ENCODE peak calls at places on chromosomes 4 and X, in ten cellular contexts. N is heart left ventricle, H is right cardiac atrium, S is OCI-LY7, F is GM23248, V is right lobe of liver, R is A673, Z is Peyer's patch, J is neural progenitor cell, Q is coronary artery. U is an unnamed sample.

GRCh38 chr4:106627071-106627470 is 258.5 kb upstream of the GIMD1 start:
- DNase-seq in N (no peak), H (no peak), S (no peak), F (peak; percentile 48), V (no peak), R (no peak), Z (no peak), J (no peak), Q (no peak), U (no peak)

GRCh38 chr4:16111533-16111932 is 27.7 kb upstream of the PROM1 start:
- DNase-seq in N (no peak), H (no peak), S (no peak), F (no peak), V (no peak), R (no peak), Z (no peak), J (no peak), Q (no peak), U (no peak)

GRCh38 chr4:16264798-16265197 is 38.5 kb upstream of the TAPT1 start:
- DNase-seq in N (no peak), H (no peak), S (peak; percentile 76), F (peak; percentile 73), V (no peak), R (peak; percentile 67), Z (no peak), J (peak; percentile 25), Q (no peak), U (no peak)

GRCh38 chrX:115948018-115948923 is 222.3 kb upstream of the AGTR2 start:
- DNase-seq in N (no peak), H (no peak), S (no peak), F (no peak), V (no peak), R (no peak), Z (no peak), J (peak; percentile 6), Q (no peak), U (no peak)

GRCh38 chr4:123593655-123594054 is 197.1 kb downstream of the SPRY1 start:
- DNase-seq in N (no peak), H (no peak), S (no peak), F (no peak), V (no peak), R (no peak), Z (no peak), J (no peak), Q (no peak), U (no peak)

GRCh38 chr4:36763814-36764213 is 480.7 kb upstream of the NWD2 start:
- DNase-seq in N (no peak), H (no peak), S (no peak), F (no peak), V (no peak), R (no peak), Z (no peak), J (no peak), Q (no peak), U (no peak)

GRCh38 chrX:108464604-108465003 is 25.0 kb downstream of the COL4A5 start:
- DNase-seq in N (no peak), H (no peak), S (no peak), F (no peak), V (no peak), R (no peak), Z (no peak), J (no peak), Q (no peak), U (no peak)

GRCh38 chrX:28576117-28576516 is 11.1 kb upstream of the IL1RAPL1 start:
- DNase-seq in N (no peak), H (no peak), S (no peak), F (no peak), V (no peak), R (no peak), Z (no peak), J (no peak), Q (no peak), U (no peak)

GRCh38 chr4:79917246-79917645 is 155.8 kb downstream of the ANTXR2 start:
- DNase-seq in N (peak; percentile 30), H (peak; percentile 62), S (peak; percentile 33), F (peak; percentile 66), V (peak; percentile 29), R (peak; percentile 58), Z (peak; percentile 31), J (peak; percentile 66), Q (no peak), U (peak; percentile 47)

DNA sequence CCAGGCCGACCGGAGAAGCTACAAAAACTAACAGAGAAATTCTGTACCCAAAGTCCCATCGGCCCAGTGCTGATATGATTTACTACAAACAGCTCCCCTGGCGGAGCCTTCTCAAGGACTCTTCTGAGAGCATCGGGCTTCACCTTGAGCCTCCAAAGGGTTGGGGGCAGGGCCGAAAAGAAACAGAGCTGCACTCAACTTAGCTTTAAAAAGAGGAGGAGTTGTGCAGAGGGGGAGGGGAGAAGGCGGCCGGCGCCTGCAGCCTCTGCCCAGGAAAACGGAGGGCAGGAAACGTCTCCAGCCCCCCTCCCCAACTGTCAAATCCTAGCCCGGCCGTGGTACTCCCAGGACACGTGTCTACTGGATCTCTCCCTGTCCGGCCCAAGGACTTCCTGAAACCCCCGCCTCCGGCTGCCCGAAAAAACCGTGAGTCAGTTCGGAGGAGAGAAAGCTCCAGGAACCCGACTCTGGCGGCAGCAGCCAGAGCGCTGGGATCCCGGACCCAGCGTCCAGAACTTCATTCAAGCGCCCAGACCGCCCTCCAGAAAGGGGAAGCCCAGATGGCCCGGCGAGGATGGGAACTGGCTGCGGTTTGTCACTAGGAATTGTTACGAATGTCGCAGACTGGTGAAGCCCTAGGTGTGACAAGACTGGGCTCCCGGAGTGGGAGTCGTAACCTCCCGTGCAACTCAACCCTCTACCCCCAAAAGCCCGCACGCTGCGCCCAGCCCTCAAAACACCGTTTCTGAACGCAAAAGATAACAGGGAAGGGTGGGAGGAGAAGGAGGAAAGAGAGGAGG is 1.0 kb downstream of the ADAMTS3 start:
- DNase-seq in N (peak; percentile 72), H (peak; percentile 87), S (no peak), F (peak; percentile 87), V (peak; percentile 69), R (peak; percentile 31), Z (peak; percentile 17), J (peak; percentile 87), Q (peak; percentile 87), U (peak; percentile 83)
- H3K4me3 ChIP-seq in N (peak overlapping the region; percentile 62), H (peak overlapping the region; percentile 86), S (no peak overlapping the region), F (peak overlapping the region; percentile 94), V (peak overlapping the region; percentile 53), R (peak overlapping the region; percentile 43), Z (peak overlapping the region; percentile 24), J (peak overlapping the region; percentile 86), Q (peak overlapping the region; percentile 82), U (peak overlapping the region; percentile 48)

GRCh38 chr4:169397762-169398161 is 127.0 kb upstream of the SH3RF1 start:
- DNase-seq in N (no peak), H (no peak), S (no peak), F (peak; percentile 65), V (no peak), R (peak; percentile 80), Z (no peak), J (no peak), Q (no peak), U (no peak)
- H3K27ac ChIP-seq in N (peak overlapping the region; percentile 3), H (no peak overlapping the region), S (no peak overlapping the region), F (peak overlapping the region; percentile 84), V (no peak overlapping the region), R (peak overlapping the region; percentile 31), Z (no peak overlapping the region), J (no peak overlapping the region), Q (no peak overlapping the region), U (no peak overlapping the region)

GRCh38 chr4:184733654-184734524 is at the start of gene CENPU:
- DNase-seq in N (peak; percentile 97), H (peak; percentile 98), S (peak; percentile 99), F (peak; percentile 99), V (peak; percentile 94), R (peak; percentile 99), Z (peak; percentile 91), J (peak; percentile 98), Q (peak; percentile 98), U (peak; percentile 98)

GRCh38 chr4:184728858-184729257 is 5.0 kb downstream of the CENPU start:
- DNase-seq in N (no peak), H (no peak), S (no peak), F (no peak), V (no peak), R (no peak), Z (no peak), J (no peak), Q (no peak), U (no peak)

GRCh38 chr4:184734758-184735157 is 862 bp upstream of the CENPU start:
- DNase-seq in N (no peak), H (no peak), S (no peak), F (no peak), V (no peak), R (no peak), Z (no peak), J (no peak), Q (no peak), U (no peak)

GRCh38 chr4:184731056-184731455 is 2.8 kb downstream of the CENPU start:
- DNase-seq in N (no peak), H (no peak), S (peak; percentile 27), F (no peak), V (no peak), R (no peak), Z (no peak), J (peak; percentile 61), Q (no peak), U (no peak)

DNA sequence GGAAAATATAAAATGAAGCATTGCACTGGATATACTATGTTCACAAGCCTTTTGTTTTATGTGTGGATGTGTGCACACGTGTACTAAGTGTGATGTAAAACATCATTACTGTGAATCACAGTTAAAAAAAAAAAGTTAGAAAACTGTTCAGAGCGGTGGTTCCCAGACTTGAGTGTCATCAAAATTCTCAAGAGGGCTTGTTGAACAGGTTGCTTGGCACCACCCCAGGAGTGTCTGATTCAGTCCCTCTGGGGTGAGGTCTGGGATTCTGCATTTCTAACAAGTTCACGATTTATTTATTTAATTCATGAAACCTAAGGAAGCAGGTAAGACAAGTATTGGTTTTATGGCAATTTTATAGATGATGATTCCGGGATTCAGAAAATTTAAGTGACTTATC is 1.8 kb downstream of the CENPU start:
- DNase-seq in N (no peak), H (no peak), S (peak; percentile 14), F (peak; percentile 71), V (no peak), R (peak; percentile 24), Z (no peak), J (no peak), Q (no peak), U (no peak)
- H3K4me3 ChIP-seq in N (no peak overlapping the region), H (no peak overlapping the region), S (peak overlapping the region; percentile 94), F (peak overlapping the region; percentile 90), V (no peak overlapping the region), R (peak overlapping the region; percentile 74), Z (no peak overlapping the region), J (peak overlapping the region; percentile 72), Q (no peak overlapping the region), U (no peak overlapping the region)

GRCh38 chrX:8433296-8434094 is 31.1 kb upstream of the VCX3B start:
- DNase-seq in N (no peak), H (no peak), S (no peak), F (no peak), V (no peak), R (no peak), Z (no peak), J (no peak), Q (no peak), U (no peak)
- H3K27ac ChIP-seq in N (no peak overlapping the region), H (no peak overlapping the region), S (no peak overlapping the region), F (no peak overlapping the region), V (no peak overlapping the region), R (no peak overlapping the region), Z (no peak overlapping the region), J (no peak overlapping the region), Q (no peak overlapping the region), U (no peak overlapping the region)

U was measured in aorta.